ENCODE peak calls at places on chromosome 22, in five cellular contexts. S is iPS DF 19.7; U is activated effector memory CD4-positive, alpha-beta T cell treated with anti-CD3 and anti-CD28 coated beads, Interleukin-2, amount 50 U/mL, for 16 hours; A is HS-27A; L is brain microvascular endothelial cell. X is an unnamed sample.
A peak's percentile ranks its signal among the peaks of the same experiment; 100 is the strongest.

GRCh38 chr22:42792909-42793847 is 63.9 kb downstream of the ARFGAP3 start:
- DNase-seq in L (no peak), U (no peak), A (no peak), S (no peak), X (no peak)

GRCh38 chr22:31496735-31497146 is 405 bp downstream of the SFI1 start:
- DNase-seq in L (peak; percentile 2), S (no peak), U (peak; percentile 83), A (no peak), X (no peak)

GRCh38 chr22:47370448-47371262 is 608.2 kb downstream of the TBC1D22A start:
- DNase-seq in S (no peak), U (peak; percentile 60), L (no peak), A (no peak), X (no peak)

GRCh38 chr22:24156915-24157782 is 24.1 kb upstream of the SUSD2 start:
- DNase-seq in S (peak; percentile 68), L (peak; percentile 59), U (peak; percentile 94), A (no peak), X (peak; percentile 75)

GRCh38 chr22:30866811-30867271 is 101.7 kb downstream of the MORC2 start:
- DNase-seq in S (no peak), L (no peak), A (no peak), U (peak; percentile 28), X (peak; percentile 80)

GRCh38 chr22:32979606-32980005 is 78.6 kb downstream of the SYN3 start:
- DNase-seq in U (no peak), S (no peak), L (no peak), A (no peak), X (no peak)

GRCh38 chr22:31039393-31039792 is 41.7 kb upstream of the SMTN start:
- DNase-seq in U (no peak), L (no peak), S (no peak), A (no peak), X (no peak)

GRCh38 chr22:35400335-35400680 is 368 bp downstream of the MCM5 start:
- DNase-seq in U (peak; percentile 74), L (no peak), S (no peak), A (no peak), X (no peak)

GRCh38 chr22:26892401-26893033 is 235.1 kb downstream of the MIAT start:
- DNase-seq in S (no peak), L (no peak), U (no peak), A (no peak), X (peak; percentile 12)

GRCh38 chr22:36397081-36397766 is 9.5 kb upstream of the MYH9 start:
- DNase-seq in A (no peak), U (no peak), S (no peak), L (peak; percentile 72), X (no peak)

GRCh38 chr22:17167486-17167885 is 8.4 kb upstream of the HDHD5 start:
- DNase-seq in L (no peak), U (no peak), A (no peak), S (no peak), X (no peak)

GRCh38 chr22:49331223-49331815 is 496.4 kb downstream of the BRD1 start:
- DNase-seq in A (no peak), U (peak; percentile 10), L (no peak), S (no peak), X (no peak)